ENCODE peak calls at places on chromosomes 6 and 20, in eight cellular contexts. One of them, this sample, is unnamed.

GRCh38 chr20:50678213-50678898 is 13.0 kb downstream of the RIPOR3 start:
- DNase-seq in AG04450: no peak
- DNase-seq in dorsolateral prefrontal cortex: no peak
- DNase-seq in uterus: peak
- DNase-seq in ascending aorta: no peak
- DNase-seq in transverse colon: peak
- DNase-seq in body of pancreas: peak
- DNase-seq in heart left ventricle: no peak
- DNase-seq in this sample: peak

GRCh38 chr6:149346075-149346474 is 28.6 kb downstream of the TAB2 start:
- DNase-seq in AG04450: no peak
- DNase-seq in dorsolateral prefrontal cortex: no peak
- DNase-seq in uterus: no peak
- DNase-seq in ascending aorta: no peak
- DNase-seq in transverse colon: no peak
- DNase-seq in body of pancreas: no peak
- DNase-seq in heart left ventricle: no peak
- DNase-seq in this sample: no peak

GRCh38 chr6:168518348-168518745 is 77.4 kb downstream of the SMOC2 start:
- DNase-seq in AG04450: no peak
- DNase-seq in dorsolateral prefrontal cortex: no peak
- DNase-seq in uterus: no peak
- DNase-seq in ascending aorta: no peak
- DNase-seq in transverse colon: no peak
- DNase-seq in body of pancreas: no peak
- DNase-seq in heart left ventricle: no peak
- DNase-seq in this sample: no peak

GRCh38 chr6:36361071-36361470 is 24.4 kb upstream of the BNIP5 start:
- DNase-seq in AG04450: no peak
- DNase-seq in dorsolateral prefrontal cortex: no peak
- DNase-seq in uterus: no peak
- DNase-seq in ascending aorta: no peak
- DNase-seq in transverse colon: no peak
- DNase-seq in body of pancreas: no peak
- DNase-seq in heart left ventricle: no peak
- DNase-seq in this sample: no peak

GRCh38 chr20:58692579-58693225 is at the start of gene NPEPL1:
- DNase-seq in AG04450: no peak
- DNase-seq in dorsolateral prefrontal cortex: no peak
- DNase-seq in uterus: peak
- DNase-seq in ascending aorta: peak
- DNase-seq in transverse colon: peak
- DNase-seq in body of pancreas: peak
- DNase-seq in heart left ventricle: peak
- DNase-seq in this sample: peak

GRCh38 chr6:85754894-85755293 is 112.2 kb upstream of the SYNCRIP start:
- DNase-seq in AG04450: no peak
- DNase-seq in dorsolateral prefrontal cortex: no peak
- DNase-seq in uterus: no peak
- DNase-seq in ascending aorta: no peak
- DNase-seq in transverse colon: no peak
- DNase-seq in body of pancreas: no peak
- DNase-seq in heart left ventricle: no peak
- DNase-seq in this sample: no peak

GRCh38 chr20:20549267-20549612 is 163.2 kb downstream of the RALGAPA2 start:
- DNase-seq in AG04450: no peak
- DNase-seq in dorsolateral prefrontal cortex: no peak
- DNase-seq in uterus: no peak
- DNase-seq in ascending aorta: no peak
- DNase-seq in transverse colon: no peak
- DNase-seq in body of pancreas: peak
- DNase-seq in heart left ventricle: no peak
- DNase-seq in this sample: peak

GRCh38 chr6:42899871-42900270 is 16.0 kb upstream of the PTCRA start:
- DNase-seq in AG04450: no peak
- DNase-seq in dorsolateral prefrontal cortex: no peak
- DNase-seq in uterus: no peak
- DNase-seq in ascending aorta: no peak
- DNase-seq in transverse colon: no peak
- DNase-seq in body of pancreas: no peak
- DNase-seq in heart left ventricle: no peak
- DNase-seq in this sample: no peak

GRCh38 chr6:32967151-32968091 is 973 bp upstream of the BRD2 start:
- DNase-seq in AG04450: no peak
- DNase-seq in dorsolateral prefrontal cortex: no peak
- DNase-seq in uterus: no peak
- DNase-seq in ascending aorta: no peak
- DNase-seq in transverse colon: peak
- DNase-seq in body of pancreas: peak
- DNase-seq in heart left ventricle: no peak
- DNase-seq in this sample: no peak

GRCh38 chr6:163613668-163614067 is 199.2 kb downstream of the QKI start:
- DNase-seq in AG04450: no peak
- DNase-seq in dorsolateral prefrontal cortex: no peak
- DNase-seq in uterus: no peak
- DNase-seq in ascending aorta: no peak
- DNase-seq in transverse colon: no peak
- DNase-seq in body of pancreas: no peak
- DNase-seq in heart left ventricle: no peak
- DNase-seq in this sample: no peak

GRCh38 chr6:109513571-109514071 is 30.6 kb upstream of the ZBTB24 start:
- DNase-seq in AG04450: no peak
- DNase-seq in dorsolateral prefrontal cortex: no peak
- DNase-seq in uterus: no peak
- DNase-seq in ascending aorta: no peak
- DNase-seq in transverse colon: no peak
- DNase-seq in body of pancreas: no peak
- DNase-seq in heart left ventricle: no peak
- DNase-seq in this sample: no peak

GRCh38 chr6:30200551-30201281 is 12.5 kb downstream of the TRIM26 start:
- DNase-seq in AG04450: no peak
- DNase-seq in dorsolateral prefrontal cortex: no peak
- DNase-seq in uterus: no peak
- DNase-seq in ascending aorta: no peak
- DNase-seq in transverse colon: no peak
- DNase-seq in body of pancreas: no peak
- DNase-seq in heart left ventricle: no peak
- DNase-seq in this sample: no peak

GRCh38 chr6:166757226-166758135 is 130.4 kb upstream of the RPS6KA2 start:
- DNase-seq in AG04450: no peak
- DNase-seq in dorsolateral prefrontal cortex: no peak
- DNase-seq in uterus: no peak
- DNase-seq in ascending aorta: no peak
- DNase-seq in transverse colon: no peak
- DNase-seq in body of pancreas: peak
- DNase-seq in heart left ventricle: no peak
- DNase-seq in this sample: peak

GRCh38 chr6:122789078-122789861 is at the start of gene SMPDL3A:
- DNase-seq in AG04450: peak
- DNase-seq in dorsolateral prefrontal cortex: peak
- DNase-seq in uterus: peak
- DNase-seq in ascending aorta: peak
- DNase-seq in transverse colon: peak
- DNase-seq in body of pancreas: peak
- DNase-seq in heart left ventricle: peak
- DNase-seq in this sample: peak

GRCh38 chr6:81753709-81754678 is 1.5 kb upstream of the TENT5A start:
- DNase-seq in AG04450: no peak
- DNase-seq in dorsolateral prefrontal cortex: peak
- DNase-seq in uterus: peak
- DNase-seq in ascending aorta: peak
- DNase-seq in transverse colon: peak
- DNase-seq in body of pancreas: peak
- DNase-seq in heart left ventricle: peak
- DNase-seq in this sample: peak

GRCh38 chr6:81750660-81751387 is 1.7 kb downstream of the TENT5A start:
- DNase-seq in AG04450: no peak
- DNase-seq in dorsolateral prefrontal cortex: no peak
- DNase-seq in uterus: no peak
- DNase-seq in ascending aorta: no peak
- DNase-seq in transverse colon: no peak
- DNase-seq in body of pancreas: no peak
- DNase-seq in heart left ventricle: no peak
- DNase-seq in this sample: peak

GRCh38 chr6:81752969-81753708 is 658 bp upstream of the TENT5A start:
- DNase-seq in AG04450: peak
- DNase-seq in dorsolateral prefrontal cortex: peak
- DNase-seq in uterus: peak
- DNase-seq in ascending aorta: peak
- DNase-seq in transverse colon: peak
- DNase-seq in body of pancreas: peak
- DNase-seq in heart left ventricle: peak
- DNase-seq in this sample: peak

GRCh38 chr6:81751388-81752083 is 945 bp downstream of the TENT5A start:
- DNase-seq in AG04450: no peak
- DNase-seq in dorsolateral prefrontal cortex: peak
- DNase-seq in uterus: peak
- DNase-seq in ascending aorta: peak
- DNase-seq in transverse colon: peak
- DNase-seq in body of pancreas: peak
- DNase-seq in heart left ventricle: peak
- DNase-seq in this sample: no peak

DNA sequence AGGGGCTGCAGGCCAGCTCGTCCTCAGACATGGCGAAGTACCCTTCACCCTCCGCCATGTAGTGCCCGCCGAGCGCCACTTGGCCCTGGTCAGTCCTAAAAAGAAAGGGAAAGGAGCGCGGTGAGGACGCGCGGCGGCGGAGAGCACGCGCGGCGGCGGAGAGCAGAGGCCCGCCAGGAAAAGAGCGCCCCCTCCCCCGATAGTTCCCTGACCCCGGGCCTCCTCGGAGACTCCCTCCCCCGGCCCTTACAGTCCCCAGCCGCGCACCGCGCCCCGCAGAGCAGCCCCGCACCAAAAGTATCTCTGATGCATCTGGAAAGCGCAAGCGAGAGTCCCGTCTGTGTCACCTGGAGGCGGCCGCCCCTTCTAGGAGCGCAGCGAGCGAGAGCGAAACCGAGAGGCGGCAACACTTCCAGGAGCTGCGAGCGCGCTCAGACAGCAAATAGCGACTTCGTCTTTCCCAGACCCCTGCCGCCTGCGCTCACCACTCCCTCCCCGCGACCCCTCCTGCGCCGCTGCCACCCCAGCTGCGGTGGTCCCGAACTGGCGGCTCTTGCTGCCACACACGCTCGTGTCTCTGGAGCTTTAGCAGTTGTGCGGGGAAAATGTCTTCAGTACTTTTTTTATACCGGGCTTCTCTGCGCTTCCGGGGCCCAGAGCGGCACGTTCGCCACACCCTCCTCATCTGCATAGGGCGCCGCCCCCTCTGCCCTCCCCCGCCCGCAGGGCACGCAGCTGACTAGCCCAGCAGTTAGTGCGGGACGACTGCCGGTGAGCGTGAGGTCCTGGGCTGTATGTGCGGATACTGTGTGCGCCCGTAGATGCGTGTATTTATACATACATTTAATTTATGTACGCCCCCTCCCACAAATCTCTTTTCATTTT is at the start of gene TENT5A:
- DNase-seq in AG04450: peak
- DNase-seq in dorsolateral prefrontal cortex: peak
- DNase-seq in uterus: peak
- DNase-seq in ascending aorta: peak
- DNase-seq in transverse colon: peak
- DNase-seq in body of pancreas: peak
- DNase-seq in heart left ventricle: peak
- DNase-seq in this sample: peak
- TF ChIP-seq CTCF in AG04450: no peak
- TF ChIP-seq CTCF in dorsolateral prefrontal cortex: no peak
- TF ChIP-seq CTCF in uterus: peak
- TF ChIP-seq CTCF in ascending aorta: no peak
- TF ChIP-seq CTCF in transverse colon: no peak
- TF ChIP-seq CTCF in body of pancreas: no peak
- TF ChIP-seq CTCF in heart left ventricle: no peak
- TF ChIP-seq CTCF in this sample: no peak

GRCh38 chr6:69792292-69792691 is 4.5 kb downstream of the LMBRD1 start:
- DNase-seq in AG04450: no peak
- DNase-seq in dorsolateral prefrontal cortex: no peak
- DNase-seq in uterus: no peak
- DNase-seq in ascending aorta: no peak
- DNase-seq in transverse colon: no peak
- DNase-seq in body of pancreas: no peak
- DNase-seq in heart left ventricle: no peak
- DNase-seq in this sample: no peak
- H3K27ac ChIP-seq in AG04450: no peak
- H3K27ac ChIP-seq in dorsolateral prefrontal cortex: no peak
- H3K27ac ChIP-seq in uterus: no peak
- H3K27ac ChIP-seq in ascending aorta: peak
- H3K27ac ChIP-seq in transverse colon: no peak
- H3K27ac ChIP-seq in body of pancreas: peak
- H3K27ac ChIP-seq in heart left ventricle: peak
- H3K27ac ChIP-seq in this sample: no peak

DNA sequence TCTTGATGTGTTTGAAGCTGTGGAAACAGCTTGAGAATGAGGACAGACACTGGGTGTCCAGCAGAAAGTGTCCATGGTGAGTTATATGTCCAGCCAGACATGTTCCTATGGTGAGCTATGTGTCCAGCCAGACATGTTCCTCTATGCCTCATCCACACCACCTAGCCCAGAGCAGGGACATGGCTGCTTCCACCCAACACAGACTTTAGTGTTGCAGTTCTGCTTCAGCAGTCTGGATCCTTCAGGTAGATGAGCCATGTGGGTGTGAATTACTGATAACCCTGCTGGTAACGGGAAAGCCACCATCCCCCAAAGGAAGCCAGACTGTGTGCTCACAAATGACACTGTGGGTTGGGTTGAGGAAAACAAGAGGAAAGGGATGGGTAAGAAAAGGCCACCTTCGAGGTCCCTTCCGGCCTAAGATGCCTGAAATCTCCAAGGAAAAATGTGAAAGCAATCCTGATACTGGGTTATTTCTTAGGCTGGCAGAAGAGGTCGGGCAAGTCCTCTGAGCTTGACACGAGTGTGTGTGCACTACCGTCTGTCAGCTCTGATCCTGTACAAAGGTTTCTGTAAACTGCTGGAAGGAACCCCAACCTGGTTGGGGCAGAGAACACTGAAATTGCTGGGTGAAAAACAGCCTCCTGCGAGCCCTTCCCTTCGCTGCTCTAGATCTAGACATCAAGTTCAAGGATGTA is 77.8 kb downstream of the NINL start:
- DNase-seq in AG04450: no peak
- DNase-seq in dorsolateral prefrontal cortex: no peak
- DNase-seq in uterus: no peak
- DNase-seq in ascending aorta: no peak
- DNase-seq in transverse colon: no peak
- DNase-seq in body of pancreas: no peak
- DNase-seq in heart left ventricle: no peak
- DNase-seq in this sample: no peak
- TF ChIP-seq CTCF in AG04450: no peak
- TF ChIP-seq CTCF in dorsolateral prefrontal cortex: no peak
- TF ChIP-seq CTCF in uterus: no peak
- TF ChIP-seq CTCF in ascending aorta: no peak
- TF ChIP-seq CTCF in transverse colon: no peak
- TF ChIP-seq CTCF in body of pancreas: no peak
- TF ChIP-seq CTCF in heart left ventricle: no peak
- TF ChIP-seq CTCF in this sample: no peak

DNA sequence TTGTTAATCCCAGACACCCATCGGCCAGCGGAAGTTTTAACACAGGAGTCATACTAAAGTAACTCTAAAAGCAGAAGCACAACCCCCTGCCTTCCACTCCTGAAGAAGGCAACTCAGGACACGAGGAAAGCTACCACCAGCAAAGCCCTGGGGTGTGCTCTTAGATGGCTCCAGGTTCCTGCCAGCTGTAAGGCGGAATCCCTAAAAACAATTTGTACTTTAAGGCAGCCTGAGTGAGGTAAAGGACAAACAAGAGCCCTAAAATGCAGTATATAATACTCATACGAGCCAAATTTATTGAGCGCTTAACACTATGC is 8.7 kb downstream of the NDRG3 start:
- DNase-seq in AG04450: no peak
- DNase-seq in dorsolateral prefrontal cortex: no peak
- DNase-seq in uterus: no peak
- DNase-seq in ascending aorta: no peak
- DNase-seq in transverse colon: no peak
- DNase-seq in body of pancreas: no peak
- DNase-seq in heart left ventricle: no peak
- DNase-seq in this sample: no peak
- H3K27ac ChIP-seq in AG04450: no peak
- H3K27ac ChIP-seq in dorsolateral prefrontal cortex: no peak
- H3K27ac ChIP-seq in uterus: no peak
- H3K27ac ChIP-seq in ascending aorta: no peak
- H3K27ac ChIP-seq in transverse colon: no peak
- H3K27ac ChIP-seq in body of pancreas: no peak
- H3K27ac ChIP-seq in heart left ventricle: no peak
- H3K27ac ChIP-seq in this sample: no peak

This sample was measured in RWPE1.